ENCODE peak calls at places on chromosome 19, in five cellular contexts. Y is GM23248; W is H9; Z is ovary; E is activated CD4-positive, alpha-beta memory T cell treated with anti-CD3 and anti-CD28 coated beads for 36 hours. N is an unnamed sample.

GRCh38 chr19:46728208-46728607 is 11.3 kb upstream of the PRKD2 start:
- DNase-seq in Y (no peak), W (no peak), Z (peak), E (no peak), N (no peak)

GRCh38 chr19:8500158-8500557 is 2.3 kb downstream of the PRAM1 start:
- DNase-seq in Y (no peak), W (no peak), Z (no peak), E (no peak), N (no peak)

GRCh38 chr19:58001895-58002369 is 688 bp downstream of the ZNF606 start:
- DNase-seq in Y (no peak), W (no peak), Z (no peak), E (peak), N (no peak)

GRCh38 chr19:53581871-53582279 is 43.9 kb downstream of the ZNF331 start:
- DNase-seq in Y (no peak), W (peak), Z (no peak), E (no peak), N (no peak)

GRCh38 chr19:30406220-30406944 is 34.2 kb downstream of the ZNF536 start:
- DNase-seq in Y (peak), W (no peak), Z (no peak), E (no peak), N (no peak)

GRCh38 chr19:8163781-8164180 is 14.4 kb upstream of the FBN3 start:
- DNase-seq in Y (no peak), W (peak), Z (no peak), E (no peak), N (no peak)

GRCh38 chr19:51821921-51822716 is 27.2 kb downstream of the FPR3 start:
- DNase-seq in Y (peak), W (no peak), Z (no peak), E (no peak), N (no peak)

GRCh38 chr19:41699968-41700323 is 8.5 kb upstream of the CEACAM5 start:
- DNase-seq in Y (no peak), W (peak), Z (no peak), E (no peak), N (no peak)

GRCh38 chr19:20039203-20039723 is at the start of gene ZNF682:
- DNase-seq in Y (peak), W (peak), Z (peak), E (peak), N (peak)

GRCh38 chr19:8391274-8392016 is 1.3 kb downstream of the RAB11B start:
- DNase-seq in Y (no peak), W (peak), Z (no peak), E (no peak), N (no peak)

GRCh38 chr19:53813996-53814395 is 10.1 kb downstream of the NLRP12 start:
- DNase-seq in Y (peak), W (no peak), Z (no peak), E (no peak), N (no peak)

GRCh38 chr19:21197589-21198295 is 55.9 kb downstream of the ZNF431 start:
- DNase-seq in Y (no peak), W (no peak), Z (no peak), E (no peak), N (no peak)

GRCh38 chr19:28242317-28242927 is 970.5 kb downstream of the UQCRFS1 start:
- DNase-seq in Y (peak), W (peak), Z (no peak), E (no peak), N (peak)

GRCh38 chr19:3094638-3095374 is 644 bp downstream of the GNA11 start:
- DNase-seq in Y (peak), W (no peak), Z (peak), E (peak), N (peak)

GRCh38 chr19:7346488-7346971 is 2.2 kb upstream of the ARHGEF18 start:
- DNase-seq in Y (no peak), W (no peak), Z (no peak), E (no peak), N (no peak)

GRCh38 chr19:40662925-40663711 is 27.3 kb downstream of the NUMBL start:
- DNase-seq in Y (peak), W (peak), Z (peak), E (peak), N (peak)

GRCh38 chr19:2616741-2617392 is 85.6 kb downstream of the GNG7 start:
- DNase-seq in Y (no peak), W (no peak), Z (no peak), E (peak), N (no peak)

GRCh38 chr19:15779756-15780476 is 7.5 kb upstream of the OR10H5 start:
- DNase-seq in Y (peak), W (no peak), Z (peak), E (no peak), N (no peak)

N was measured in stimulated activated naive CD8-positive, alpha-beta T cell treated with anti-CD3 and anti-CD28 coated beads, Interleukin-15, amount 100 ng/mL, for 72 hours.